ENCODE peak calls at places on chromosome 3, in seven cellular contexts. Z is sigmoid colon; O is LHCN-M2; H is H9; V is NCI-H510A; Q is mesenchymal stem cell; R is activated naive CD4-positive, alpha-beta T cell treated with anti-CD3 and anti-CD28 coated beads, Interleukin-2, amount 10 ng/mL, durations not matched to agents 7 days and 5 days. X is an unnamed sample.

GRCh38 chr3:128328546-128329458 is 137.9 kb downstream of the DNAJB8 start:
- DNase-seq in Z (peak; percentile 45), O (no peak), H (peak; percentile 12), V (no peak), Q (no peak), R (no peak), X (peak; percentile 11)

GRCh38 chr3:126969586-126969985 is 13.3 kb upstream of the PLXNA1 start:
- DNase-seq in Z (no peak), O (peak; percentile 58), H (no peak), V (no peak), Q (peak; percentile 62), R (no peak), X (no peak)

GRCh38 chr3:14453841-14454630 is 51.6 kb downstream of the SLC6A6 start:
- DNase-seq in Z (no peak), O (no peak), H (no peak), V (no peak), Q (no peak), R (no peak), X (no peak)

GRCh38 chr3:171741377-171741776 is 68.9 kb downstream of the PLD1 start:
- DNase-seq in Z (no peak), O (no peak), H (no peak), V (no peak), Q (no peak), R (no peak), X (no peak)

GRCh38 chr3:32817195-32817560 is 619 bp upstream of the TRIM71 start:
- DNase-seq in Z (no peak), O (no peak), H (no peak), V (no peak), Q (no peak), R (no peak), X (peak; percentile 31)

GRCh38 chr3:7779331-7779730 is 722.3 kb upstream of the LMCD1 start:
- DNase-seq in Z (no peak), O (no peak), H (no peak), V (no peak), Q (peak; percentile 30), R (no peak), X (no peak)

GRCh38 chr3:103025880-103026279 is 591.1 kb downstream of the ZPLD1 start:
- DNase-seq in Z (no peak), O (no peak), H (no peak), V (no peak), Q (no peak), R (no peak), X (no peak)

GRCh38 chr3:172140499-172141391 is 101.4 kb downstream of the FNDC3B start:
- DNase-seq in Z (peak; percentile 78), O (peak; percentile 87), H (no peak), V (no peak), Q (peak; percentile 100), R (no peak), X (no peak)

GRCh38 chr3:12227833-12228232 is 61.0 kb upstream of the PPARG start:
- DNase-seq in Z (no peak), O (peak; percentile 87), H (no peak), V (no peak), Q (peak; percentile 79), R (no peak), X (no peak)

GRCh38 chr3:143783856-143784370 is 64.4 kb downstream of the SLC9A9 start:
- DNase-seq in Z (no peak), O (peak; percentile 46), H (no peak), V (no peak), Q (peak; percentile 49), R (no peak), X (no peak)

GRCh38 chr3:188294823-188295487 is 141.0 kb downstream of the LPP start:
- DNase-seq in Z (no peak), O (peak; percentile 94), H (no peak), V (peak; percentile 15), Q (peak; percentile 97), R (no peak), X (no peak)

GRCh38 chr3:10702961-10703740 is 112.9 kb upstream of the SLC6A11 start:
- DNase-seq in Z (no peak), O (no peak), H (peak; percentile 91), V (no peak), Q (no peak), R (no peak), X (no peak)

GRCh38 chr3:102165367-102165766 is 269.4 kb upstream of the ZPLD1 start:
- DNase-seq in Z (no peak), O (peak; percentile 77), H (no peak), V (no peak), Q (peak; percentile 51), R (no peak), X (no peak)

GRCh38 chr3:135970500-135971116 is 5.1 kb downstream of the PPP2R3A start:
- DNase-seq in Z (no peak), O (peak; percentile 54), H (no peak), V (no peak), Q (no peak), R (no peak), X (no peak)

GRCh38 chr3:53162672-53163458 is 1.9 kb downstream of the PRKCD start:
- DNase-seq in Z (no peak), O (no peak), H (no peak), V (no peak), Q (peak; percentile 34), R (peak; percentile 61), X (no peak)

GRCh38 chr3:141280690-141281089 is 49.1 kb downstream of the PXYLP1 start:
- DNase-seq in Z (no peak), O (no peak), H (no peak), V (no peak), Q (no peak), R (no peak), X (no peak)

GRCh38 chr3:149224736-149225594 is 3.3 kb upstream of the CP start:
- DNase-seq in Z (no peak), O (peak; percentile 83), H (no peak), V (no peak), Q (peak; percentile 99), R (no peak), X (no peak)

GRCh38 chr3:18098960-18099587 is 326.1 kb downstream of the SATB1 start:
- DNase-seq in Z (no peak), O (peak; percentile 95), H (peak; percentile 80), V (no peak), Q (peak; percentile 50), R (no peak), X (no peak)

GRCh38 chr3:9787714-9788113 is 4.6 kb downstream of the TADA3 start:
- DNase-seq in Z (no peak), O (no peak), H (no peak), V (no peak), Q (no peak), R (no peak), X (no peak)

X was measured in activated CD4-positive, CD25-positive, alpha-beta regulatory T cell treated with anti-CD3 and anti-CD28 coated beads, Interleukin-2, amount 50 U/mL, for 72 hours.